ENCODE peak calls at places on chromosomes 1 and 21, in six cellular contexts. T, G, B, C, R and V are unnamed samples.

GRCh38 chr1:25922064-25922632 is 15.9 kb upstream of the STMN1 start:
- DNase-seq in T (no peak), G (no peak), B (no peak), C (no peak), R (no peak), V (no peak)

GRCh38 chr1:170864238-170864637 is 71.1 kb upstream of the MROH9 start:
- DNase-seq in T (no peak), G (no peak), B (no peak), C (peak), R (no peak), V (no peak)

GRCh38 chr1:176691251-176692228 is 228.6 kb downstream of the PAPPA2 start:
- DNase-seq in T (peak), G (no peak), B (peak), C (no peak), R (peak), V (no peak)

GRCh38 chr1:94872771-94873495 is 52.8 kb downstream of the SLC44A3 start:
- DNase-seq in T (no peak), G (no peak), B (no peak), C (no peak), R (no peak), V (no peak)

GRCh38 chr1:18385239-18385790 is 95.4 kb upstream of the KLHDC7A start:
- DNase-seq in T (no peak), G (no peak), B (peak), C (peak), R (peak), V (no peak)

GRCh38 chr21:44760376-44760775 is 41.2 kb downstream of the UBE2G2 start:
- DNase-seq in T (no peak), G (peak), B (no peak), C (no peak), R (no peak), V (no peak)

GRCh38 chr1:150364231-150365003 is 470 bp downstream of the RPRD2 start:
- DNase-seq in T (no peak), G (peak), B (peak), C (peak), R (peak), V (peak)

GRCh38 chr1:36910281-36910725 is 124.0 kb downstream of the GRIK3 start:
- DNase-seq in T (no peak), G (no peak), B (peak), C (no peak), R (no peak), V (no peak)

GRCh38 chr1:35261412-35262120 is 6.9 kb upstream of the ZMYM4 start:
- DNase-seq in T (no peak), G (no peak), B (no peak), C (no peak), R (no peak), V (no peak)

GRCh38 chr1:24996983-24997893 is 67.2 kb upstream of the RUNX3 start:
- DNase-seq in T (no peak), G (no peak), B (no peak), C (no peak), R (no peak), V (peak)

GRCh38 chr1:51693420-51694144 is 76.7 kb downstream of the OSBPL9 start:
- DNase-seq in T (no peak), G (no peak), B (no peak), C (no peak), R (no peak), V (no peak)

GRCh38 chr1:93448983-93449805 is 1.3 kb downstream of the FNBP1L start:
- DNase-seq in T (no peak), G (peak), B (no peak), C (no peak), R (no peak), V (no peak)

GRCh38 chr1:43444827-43445225 is 8.9 kb downstream of the HYI start:
- DNase-seq in T (no peak), G (no peak), B (no peak), C (peak), R (peak), V (no peak)

GRCh38 chr1:181189691-181190361 is 101.3 kb downstream of the IER5 start:
- DNase-seq in T (no peak), G (no peak), B (peak), C (peak), R (peak), V (no peak)

GRCh38 chr1:231803353-231803752 is 176.8 kb downstream of the DISC1 start:
- DNase-seq in T (no peak), G (no peak), B (no peak), C (no peak), R (no peak), V (no peak)

GRCh38 chr1:63575340-63575826 is 17.8 kb upstream of the PGM1 start:
- DNase-seq in T (no peak), G (no peak), B (no peak), C (no peak), R (peak), V (no peak)

GRCh38 chr1:163172596-163172995 is 30.1 kb downstream of the RGS5 start:
- DNase-seq in T (no peak), G (no peak), B (no peak), C (no peak), R (no peak), V (no peak)

GRCh38 chr1:221845650-221846371 is 103.9 kb upstream of the DUSP10 start:
- DNase-seq in T (no peak), G (peak), B (no peak), C (no peak), R (peak), V (no peak)

GRCh38 chr1:202909494-202909893 is 17.5 kb downstream of the KLHL12 start:
- DNase-seq in T (no peak), G (no peak), B (no peak), C (no peak), R (no peak), V (no peak)

GRCh38 chr1:54577612-54578011 is 29.6 kb downstream of the ACOT11 start:
- DNase-seq in T (no peak), G (no peak), B (peak), C (peak), R (peak), V (no peak)

GRCh38 chr1:62250126-62250726 is 55.6 kb downstream of the L1TD1 start:
- DNase-seq in T (no peak), G (no peak), B (peak), C (no peak), R (no peak), V (no peak)

GRCh38 chr1:29113407-29114117 is 10.1 kb downstream of the TMEM200B start:
- DNase-seq in T (no peak), G (no peak), B (no peak), C (no peak), R (no peak), V (no peak)

GRCh38 chr21:42309753-42310213 is 5.4 kb downstream of the TFF3 start:
- DNase-seq in T (peak), G (no peak), B (peak), C (peak), R (peak), V (no peak)

GRCh38 chr1:232283864-232284263 is 346.1 kb downstream of the SIPA1L2 start:
- DNase-seq in T (no peak), G (no peak), B (peak), C (no peak), R (no peak), V (no peak)

GRCh38 chr1:89065077-89065868 is at the start of gene GBP1:
- DNase-seq in T (peak), G (no peak), B (no peak), C (peak), R (no peak), V (no peak)

GRCh38 chr21:44927587-44928461 is 7.1 kb upstream of the ITGB2 start:
- DNase-seq in T (no peak), G (peak), B (no peak), C (no peak), R (peak), V (no peak)

GRCh38 chr1:170095976-170096725 is 21.7 kb upstream of the KIFAP3 start:
- DNase-seq in T (no peak), G (no peak), B (no peak), C (no peak), R (no peak), V (no peak)

GRCh38 chr1:74396942-74397341 is 115.5 kb downstream of the LRRC53 start:
- DNase-seq in T (no peak), G (no peak), B (no peak), C (peak), R (no peak), V (no peak)

GRCh38 chr1:2882968-2883696 is 81.6 kb upstream of the TTC34 start:
- DNase-seq in T (no peak), G (no peak), B (no peak), C (no peak), R (no peak), V (no peak)

GRCh38 chr1:214445201-214445600 is 106.2 kb downstream of the PTPN14 start:
- DNase-seq in T (peak), G (no peak), B (no peak), C (no peak), R (no peak), V (no peak)

DNA sequence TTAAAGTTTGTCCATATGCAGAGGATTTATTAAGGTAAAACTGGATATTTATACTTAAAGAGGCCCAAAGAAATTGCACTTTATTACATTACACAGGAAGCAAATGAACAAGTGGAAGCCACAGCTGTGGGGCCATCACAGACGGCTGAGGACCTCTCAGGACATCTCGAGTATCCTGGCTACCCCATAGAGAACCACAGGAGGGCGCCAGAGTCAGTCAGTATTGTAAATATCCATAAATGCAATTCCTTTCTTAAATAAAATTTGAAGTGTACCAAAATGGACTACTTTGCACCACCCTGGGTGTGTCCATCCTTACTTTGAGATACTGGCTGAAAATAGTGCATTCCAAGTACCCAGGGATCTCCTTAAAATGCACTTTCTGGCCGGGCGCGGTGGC is 257.2 kb downstream of the MRPL39 start:
- DNase-seq in T (no peak), G (no peak), B (peak), C (no peak), R (peak), V (no peak)
- TF ChIP-seq CTCF in T (peak), G (peak), B (peak), C (no peak), R (peak), V (peak)

GRCh38 chr1:117122297-117123025 is 912 bp upstream of the TRIM45 start:
- DNase-seq in T (no peak), G (no peak), B (no peak), C (no peak), R (no peak), V (no peak)
- TF ChIP-seq CTCF in T (no peak), G (peak), B (no peak), C (no peak), R (no peak), V (peak)

GRCh38 chr1:98556521-98557158 is 104.9 kb upstream of the SNX7 start:
- DNase-seq in T (peak), G (no peak), B (no peak), C (no peak), R (peak), V (no peak)
- TF ChIP-seq CTCF in T (peak), G (peak), B (peak), C (no peak), R (no peak), V (peak)

DNA sequence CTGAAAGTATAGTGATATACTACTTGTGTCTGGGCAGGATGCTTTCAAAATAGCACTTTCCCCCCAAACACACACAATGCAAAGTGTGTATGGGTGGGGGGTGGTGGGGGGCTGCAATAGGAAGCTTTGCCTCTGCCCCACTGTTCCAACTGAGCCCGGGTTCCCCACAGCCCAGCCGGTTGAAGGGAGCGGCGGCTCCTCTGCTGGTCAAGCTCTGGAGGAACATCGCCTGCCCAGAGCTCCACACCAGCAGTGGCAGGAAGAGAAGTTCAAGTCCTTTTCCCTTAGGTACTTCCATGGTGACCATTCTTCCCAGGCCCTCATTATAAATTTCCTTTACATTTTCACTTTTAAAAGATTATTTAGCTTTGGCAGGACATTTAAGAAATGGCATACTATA is 74.9 kb downstream of the CAPZB start:
- DNase-seq in T (no peak), G (no peak), B (no peak), C (no peak), R (no peak), V (no peak)
- TF ChIP-seq CTCF in T (no peak), G (no peak), B (no peak), C (no peak), R (peak), V (no peak)

DNA sequence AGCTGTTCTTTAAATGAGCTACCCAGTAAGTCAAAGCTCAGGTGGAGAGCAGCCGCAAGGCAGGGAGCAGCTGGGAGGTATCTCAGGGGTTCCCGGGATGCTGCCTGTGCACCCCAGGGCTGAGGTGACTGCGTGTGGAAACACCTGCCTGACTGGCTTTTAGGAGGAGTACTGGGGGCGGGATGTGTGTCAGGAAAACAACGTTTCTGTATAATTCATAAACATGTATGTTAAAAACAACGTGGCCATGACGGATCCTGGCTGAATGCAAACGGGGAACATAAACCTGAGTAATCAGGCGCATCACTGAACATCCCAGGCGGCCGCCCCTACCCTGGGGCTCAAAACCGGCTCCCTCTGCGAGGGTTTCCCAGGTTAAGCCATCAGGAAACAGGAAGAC is 1.5 kb downstream of the C1orf159 start:
- DNase-seq in T (no peak), G (peak), B (no peak), C (no peak), R (no peak), V (peak)
- TF ChIP-seq CTCF in T (no peak), G (no peak), B (no peak), C (no peak), R (no peak), V (no peak)

GRCh38 chr1:184986250-184986649 is 11.9 kb upstream of the NIBAN1 start:
- DNase-seq in T (no peak), G (no peak), B (no peak), C (no peak), R (peak), V (no peak)
- TF ChIP-seq CTCF in T (peak), G (peak), B (no peak), C (no peak), R (peak), V (peak)

GRCh38 chr21:37462087-37462861 is 95.7 kb downstream of the DYRK1A start:
- DNase-seq in T (no peak), G (no peak), B (no peak), C (no peak), R (no peak), V (no peak)

GRCh38 chr21:37458669-37459276 is 92.2 kb downstream of the DYRK1A start:
- DNase-seq in T (no peak), G (no peak), B (no peak), C (no peak), R (no peak), V (no peak)

GRCh38 chr21:37461494-37461893 is 94.9 kb downstream of the DYRK1A start:
- DNase-seq in T (no peak), G (no peak), B (no peak), C (no peak), R (no peak), V (no peak)

GRCh38 chr21:37459575-37459974 is 93.0 kb downstream of the DYRK1A start:
- DNase-seq in T (no peak), G (no peak), B (no peak), C (no peak), R (no peak), V (no peak)

DNA sequence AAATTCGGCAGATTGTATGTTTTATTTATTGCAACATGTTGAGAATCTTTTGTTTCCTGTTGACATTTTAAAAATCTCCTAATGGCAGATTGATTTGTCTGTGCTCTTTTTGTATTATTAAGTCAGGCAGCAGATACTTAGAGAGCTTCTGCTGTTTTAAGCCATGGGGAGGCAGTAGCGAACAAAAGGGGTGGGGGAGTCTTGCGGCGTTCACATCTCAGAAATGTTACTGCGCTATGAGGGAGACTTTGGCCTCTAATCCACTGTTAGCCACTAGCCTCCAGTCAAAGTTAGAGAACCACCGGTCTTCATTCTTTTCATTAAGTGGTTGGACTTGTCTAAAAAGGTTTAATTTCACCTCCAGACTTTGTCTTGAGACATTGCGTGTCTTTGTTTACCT is 93.6 kb downstream of the DYRK1A start:
- DNase-seq in T (no peak), G (no peak), B (no peak), C (no peak), R (peak), V (no peak)
- TF ChIP-seq CTCF in T (peak), G (peak), B (peak), C (no peak), R (peak), V (peak)

GRCh38 chr1:147665521-147665920 is 4.8 kb downstream of the ACP6 start:
- DNase-seq in T (no peak), G (no peak), B (no peak), C (no peak), R (no peak), V (no peak)
- TF ChIP-seq CTCF in T (no peak), G (peak), B (peak), C (no peak), R (no peak), V (peak)